ENCODE peak calls at places on chromosomes 12 and 14, in five cellular contexts. N, L, X, A and H are unnamed samples.

GRCh38 chr12:49195734-49196133 is 6.9 kb upstream of the TUBA1A start:
- DNase-seq in N (no peak), L (no peak), X (no peak), A (no peak), H (no peak)

GRCh38 chr14:81449114-81449513 is 49.0 kb upstream of the STON2 start:
- DNase-seq in N (peak; percentile 20), L (no peak), X (peak; percentile 75), A (no peak), H (no peak)

GRCh38 chr12:26918321-26919215 is 19.2 kb downstream of the INTS13 start:
- DNase-seq in N (peak; percentile 11), L (peak; percentile 41), X (no peak), A (peak; percentile 23), H (no peak)

GRCh38 chr14:76268013-76268376 is 107.9 kb upstream of the ESRRB start:
- DNase-seq in N (no peak), L (no peak), X (no peak), A (no peak), H (no peak)

GRCh38 chr12:11686135-11686534 is 36.7 kb downstream of the ETV6 start:
- DNase-seq in N (peak; percentile 59), L (no peak), X (no peak), A (no peak), H (no peak)

GRCh38 chr12:51358496-51358895 is 12.0 kb upstream of the CELA1 start:
- DNase-seq in N (no peak), L (no peak), X (no peak), A (no peak), H (no peak)

GRCh38 chr14:71363961-71364360 is 456.7 kb downstream of the PCNX1 start:
- DNase-seq in N (no peak), L (peak; percentile 14), X (no peak), A (no peak), H (no peak)

GRCh38 chr14:103136388-103137271 is 13.4 kb downstream of the TNFAIP2 start:
- DNase-seq in N (no peak), L (peak; percentile 72), X (no peak), A (peak; percentile 58), H (no peak)

GRCh38 chr12:3172124-3173007 is 95.2 kb downstream of the TSPAN9 start:
- DNase-seq in N (peak; percentile 37), L (no peak), X (no peak), A (no peak), H (no peak)

GRCh38 chr12:6921996-6922935 is 5.5 kb upstream of the ATN1 start:
- DNase-seq in N (no peak), L (no peak), X (no peak), A (no peak), H (no peak)

GRCh38 chr12:109192358-109192757 is 76.0 kb downstream of the ACACB start:
- DNase-seq in N (no peak), L (peak; percentile 60), X (no peak), A (peak; percentile 78), H (no peak)

GRCh38 chr12:69846976-69847375 is 21.9 kb downstream of the MYRFL start:
- DNase-seq in N (no peak), L (no peak), X (no peak), A (no peak), H (no peak)

GRCh38 chr12:54036620-54037359 is 3.9 kb downstream of the HOXC5 start:
- DNase-seq in N (peak; percentile 53), L (no peak), X (no peak), A (peak; percentile 57), H (no peak)

GRCh38 chr12:95859344-95859816 is 628 bp downstream of the SNRPF start:
- DNase-seq in N (peak; percentile 88), L (no peak), X (no peak), A (peak; percentile 22), H (no peak)

GRCh38 chr12:122874081-122874480 is 21.8 kb downstream of the VPS37B start:
- DNase-seq in N (peak; percentile 74), L (no peak), X (no peak), A (no peak), H (no peak)